ENCODE peak calls at places on chromosomes 4 and X, in six cellular contexts. O is ascending aorta, U is PC-9, I is GM10248, F is GM12865, P is fibroblast of villous mesenchyme. V is an unnamed sample.

GRCh38 chr4:10457255-10457801 is at the start of gene ZNF518B:
- DNase-seq in I (peak; percentile 92), U (peak; percentile 58), O (peak; percentile 79), F (peak; percentile 84), P (peak; percentile 64), V (peak; percentile 37)

GRCh38 chr4:129358571-129358970 is 262.6 kb downstream of the C4orf33 start:
- DNase-seq in P (peak; percentile 78), O (no peak), F (no peak), U (no peak), I (no peak), V (peak; percentile 35)

GRCh38 chr4:71113294-71113693 is 119.8 kb downstream of the DCK start:
- DNase-seq in U (no peak), P (no peak), F (no peak), I (no peak), O (no peak), V (no peak)

GRCh38 chrX:150896632-150897031 is 1.8 kb downstream of the CD99L2 start:
- DNase-seq in I (no peak), P (no peak), F (no peak), U (no peak), O (no peak), V (no peak)

GRCh38 chr4:179989975-179990374 is 2253.2 kb upstream of the TENM3 start:
- DNase-seq in P (no peak), U (no peak), I (peak; percentile 24), O (no peak), F (peak; percentile 84), V (peak; percentile 11)

GRCh38 chr4:89598602-89599001 is 238.4 kb downstream of the SNCA start:
- DNase-seq in U (no peak), O (no peak), P (peak; percentile 13), I (no peak), F (peak; percentile 18), V (peak; percentile 3)

GRCh38 chrX:136759968-136760367 is 20.8 kb downstream of the ARHGEF6 start:
- DNase-seq in P (no peak), O (no peak), I (no peak), F (peak; percentile 58), U (no peak), V (peak; percentile 75)

GRCh38 chr4:165154482-165154881 is 41.8 kb upstream of the TMEM192 start:
- DNase-seq in O (no peak), I (no peak), F (no peak), U (no peak), P (no peak), V (no peak)

GRCh38 chr4:101136373-101137370 is 210.7 kb downstream of the PPP3CA start:
- DNase-seq in I (no peak), P (no peak), O (no peak), F (no peak), U (no peak), V (no peak)

GRCh38 chr4:1767058-1767769 is 25.9 kb upstream of the FGFR3 start:
- DNase-seq in U (peak; percentile 25), O (no peak), I (no peak), F (no peak), P (peak; percentile 11), V (peak; percentile 68)

GRCh38 chr4:186808635-186809018 is 85.0 kb upstream of the FAT1 start:
- DNase-seq in P (peak; percentile 71), F (no peak), O (no peak), U (no peak), I (no peak), V (peak; percentile 14)

GRCh38 chr4:120769227-120769626 is 153.3 kb downstream of the PRDM5 start:
- DNase-seq in U (no peak), O (no peak), P (peak; percentile 91), F (no peak), I (no peak), V (no peak)

GRCh38 chr4:99875073-99875472 is 19.2 kb downstream of the LAMTOR3 start:
- DNase-seq in F (no peak), O (no peak), I (no peak), U (no peak), P (peak; percentile 45), V (no peak)

GRCh38 chr4:181670506-181670905 is 572.7 kb upstream of the TENM3 start:
- DNase-seq in U (no peak), P (no peak), O (no peak), F (no peak), I (no peak), V (no peak)

GRCh38 chrX:24423960-24424359 is 41.1 kb upstream of the PDK3 start:
- DNase-seq in P (peak; percentile 73), F (no peak), I (no peak), O (no peak), U (no peak), V (no peak)

GRCh38 chr4:36255575-36255974 is 11.3 kb upstream of the ARAP2 start:
- DNase-seq in O (no peak), I (peak; percentile 42), P (no peak), U (no peak), F (peak; percentile 92), V (peak; percentile 73)

GRCh38 chrX:49877397-49878101 is 1.7 kb upstream of the USP27X start:
- DNase-seq in P (no peak), O (no peak), U (no peak), I (no peak), F (no peak), V (no peak)

GRCh38 chr4:91057871-91058270 is 930.7 kb downstream of the CCSER1 start:
- DNase-seq in O (no peak), P (no peak), U (no peak), F (no peak), I (no peak), V (no peak)

GRCh38 chr4:36709986-36710385 is 428.6 kb downstream of the DTHD1 start:
- DNase-seq in F (no peak), U (no peak), P (no peak), O (no peak), I (no peak), V (no peak)

DNA sequence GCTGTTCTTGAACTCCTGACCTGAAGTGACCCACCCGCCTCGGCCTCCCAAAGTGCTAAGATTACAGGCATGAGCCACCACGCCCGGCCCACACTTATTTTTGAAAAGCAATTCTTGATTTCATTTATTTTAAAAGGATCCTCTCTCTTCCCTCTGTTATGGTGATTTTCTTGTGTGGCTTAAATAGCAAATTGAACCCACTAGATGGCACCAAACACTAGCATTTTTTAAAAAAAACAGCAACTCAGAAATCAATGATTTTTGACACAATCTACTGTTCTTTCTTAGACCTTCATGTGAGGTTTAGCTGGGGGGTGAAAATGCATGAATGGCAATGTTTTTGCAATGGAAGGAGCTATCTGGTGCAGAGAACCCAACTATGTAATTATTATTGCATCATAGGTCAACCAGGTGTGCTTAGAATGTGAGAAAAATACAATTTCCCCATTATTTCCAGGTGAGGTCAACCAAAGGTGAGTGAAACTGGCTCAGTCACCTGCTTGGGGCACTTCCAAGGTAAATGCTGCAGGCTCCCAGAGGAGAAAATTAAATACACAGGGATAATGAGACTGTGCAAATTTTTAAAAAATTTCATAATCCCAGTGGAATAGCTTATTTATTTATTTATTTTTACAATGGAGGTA is 226.6 kb upstream of the PRKX start:
- DNase-seq in O (no peak), F (peak; percentile 14), U (peak; percentile 5), I (peak; percentile 28), P (peak; percentile 16), V (peak; percentile 17)
- TF ChIP-seq CTCF in O (no peak), F (peak; percentile 18), U (peak; percentile 78), I (peak; percentile 42), P (peak; percentile 39), V (peak; percentile 14)

GRCh38 chr4:97153042-97153441 is 990.2 kb downstream of the STPG2 start:
- DNase-seq in I (no peak), U (no peak), O (no peak), P (no peak), F (peak; percentile 1), V (peak; percentile 1)
- TF ChIP-seq CTCF in I (no peak), U (no peak), O (no peak), P (no peak), F (no peak), V (no peak)

GRCh38 chrX:63930140-63930539 is 145.1 kb upstream of the ARHGEF9 start:
- DNase-seq in U (no peak), O (no peak), P (no peak), F (no peak), I (no peak), V (peak; percentile 10)
- TF ChIP-seq CTCF in U (peak; percentile 47), O (peak; percentile 18), P (no peak), F (peak; percentile 8), I (no peak), V (no peak)

GRCh38 chr4:145957307-145957706 is 18.7 kb upstream of the ZNF827 start:
- DNase-seq in P (no peak), O (no peak), F (no peak), U (no peak), I (no peak), V (peak; percentile 3)
- TF ChIP-seq CTCF in P (no peak), O (no peak), F (no peak), U (no peak), I (no peak), V (no peak)

DNA sequence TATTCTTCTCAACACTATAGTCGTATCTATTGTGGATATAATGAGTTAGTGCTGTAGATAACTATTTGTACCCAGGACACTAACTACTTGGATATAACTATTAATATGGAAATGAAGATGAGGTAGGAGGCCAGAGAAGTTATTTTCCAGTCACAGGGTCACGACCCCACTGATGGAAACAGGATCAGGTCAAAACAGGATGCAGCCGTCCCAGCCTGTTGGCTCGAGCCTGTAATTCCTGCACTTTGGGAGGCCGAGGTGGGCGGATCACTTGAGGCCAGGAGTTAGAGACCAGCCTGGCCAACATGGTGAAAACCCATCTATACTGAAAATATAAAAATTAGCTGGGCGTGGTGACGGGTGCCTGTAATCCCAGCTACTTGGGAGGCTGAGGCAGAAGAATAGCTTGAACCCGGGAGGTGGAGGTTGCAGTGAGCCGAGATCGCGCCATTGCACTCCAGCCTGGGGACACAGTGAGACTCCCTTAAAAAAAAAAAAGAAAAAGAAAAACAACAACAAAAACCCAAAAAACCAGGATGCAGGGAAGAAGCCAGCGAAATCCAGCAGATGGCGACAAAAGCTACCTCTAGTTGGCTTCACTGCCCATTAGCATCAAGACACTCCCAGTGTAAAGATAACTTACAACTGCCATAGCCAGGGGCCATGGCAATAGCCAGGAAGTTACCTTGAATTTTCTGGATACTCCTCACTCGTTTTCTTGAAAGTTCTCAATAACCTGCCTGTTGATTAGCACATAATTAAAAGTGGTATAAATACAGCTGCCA is 37.9 kb upstream of the NKAP start:
- DNase-seq in I (peak; percentile 40), U (peak; percentile 41), P (peak; percentile 18), F (peak; percentile 45), O (no peak), V (peak; percentile 68)
- TF ChIP-seq CTCF in I (peak; percentile 45), U (peak; percentile 61), P (peak; percentile 54), F (peak; percentile 58), O (peak; percentile 28), V (peak; percentile 59)

DNA sequence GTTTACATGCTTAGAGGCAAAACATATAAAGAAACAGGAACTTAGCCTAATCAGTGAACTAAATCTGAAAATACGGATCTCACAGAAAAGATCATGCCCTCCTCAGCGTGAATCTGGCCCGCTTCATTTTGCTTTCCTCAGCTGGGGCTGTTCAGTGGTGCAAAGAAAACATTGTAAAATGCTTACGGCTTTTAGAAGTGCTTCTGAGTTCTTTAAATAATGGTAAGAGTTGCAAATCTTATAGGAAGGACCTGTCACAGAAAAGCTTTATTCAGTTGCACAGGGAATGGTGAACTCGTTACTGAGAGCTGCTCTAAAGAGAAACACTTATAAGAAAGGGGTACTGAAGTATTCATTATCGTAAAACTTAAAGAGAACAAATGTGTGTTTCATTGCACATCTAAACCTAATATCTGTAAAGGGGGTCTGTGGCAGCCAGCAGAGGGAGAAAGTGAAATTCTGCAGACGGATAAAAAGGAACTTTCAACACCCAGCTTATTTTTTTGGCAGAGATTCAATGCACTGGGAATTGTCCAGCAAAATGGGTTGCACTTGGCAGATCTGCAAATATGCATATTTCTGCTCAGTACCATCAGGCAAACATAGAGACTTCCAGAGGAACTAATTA is 139.2 kb upstream of the ANK2 start:
- DNase-seq in I (no peak), P (peak; percentile 45), U (no peak), F (no peak), O (no peak), V (no peak)
- TF ChIP-seq CTCF in I (no peak), P (no peak), U (no peak), F (no peak), O (peak; percentile 7), V (no peak)